ENCODE peak calls at places on chromosomes 3 and 15, in eight cellular contexts. L, E, S, F, J, H, P and G are unnamed samples.

GRCh38 chr3:15121936-15122335 is 23.0 kb upstream of the RBSN start:
- DNase-seq in L (no peak), E (no peak), S (no peak), F (no peak), J (no peak), H (no peak), P (no peak), G (no peak)

GRCh38 chr15:72178976-72179585 is 18.5 kb downstream of the GRAMD2A start:
- DNase-seq in L (no peak), E (no peak), S (no peak), F (no peak), J (no peak), H (no peak), P (no peak), G (no peak)

GRCh38 chr3:127405791-127406190 is 117.9 kb upstream of the PRR20G start:
- DNase-seq in L (no peak), E (no peak), S (no peak), F (no peak), J (no peak), H (no peak), P (no peak), G (no peak)

GRCh38 chr15:94400521-94401290 is 169.3 kb downstream of the MCTP2 start:
- DNase-seq in L (no peak), E (no peak), S (no peak), F (no peak), J (no peak), H (no peak), P (no peak), G (peak)

GRCh38 chr15:31437686-31438085 is 111.1 kb downstream of the KLF13 start:
- DNase-seq in L (no peak), E (no peak), S (peak), F (no peak), J (no peak), H (no peak), P (no peak), G (no peak)

GRCh38 chr3:188339410-188340295 is 185.7 kb downstream of the LPP start:
- DNase-seq in L (no peak), E (no peak), S (no peak), F (no peak), J (no peak), H (no peak), P (no peak), G (no peak)

GRCh38 chr3:7874116-7874515 is 627.5 kb upstream of the LMCD1 start:
- DNase-seq in L (peak), E (no peak), S (no peak), F (no peak), J (no peak), H (no peak), P (no peak), G (no peak)

GRCh38 chr15:57922780-57923179 is 142.7 kb downstream of the ALDH1A2 start:
- DNase-seq in L (peak), E (no peak), S (no peak), F (no peak), J (no peak), H (peak), P (no peak), G (no peak)

GRCh38 chr15:88803920-88804247 is 648 bp downstream of the ACAN start:
- DNase-seq in L (no peak), E (no peak), S (no peak), F (no peak), J (no peak), H (no peak), P (no peak), G (no peak)

GRCh38 chr15:50241684-50242450 is 23.7 kb downstream of the HDC start:
- DNase-seq in L (peak), E (no peak), S (no peak), F (no peak), J (no peak), H (no peak), P (no peak), G (no peak)

GRCh38 chr3:186669378-186670084 is 3.7 kb downstream of the HRG start:
- DNase-seq in L (peak), E (no peak), S (no peak), F (no peak), J (no peak), H (no peak), P (no peak), G (no peak)

GRCh38 chr3:143122608-143123352 is 3.2 kb downstream of the CHST2 start:
- DNase-seq in L (no peak), E (no peak), S (no peak), F (no peak), J (no peak), H (no peak), P (no peak), G (no peak)